ENCODE peak calls at places on chromosomes 4 and X, in four cellular contexts. J, U, Z and I are unnamed samples.
A peak's percentile ranks its signal among the peaks of the same experiment; 100 is the strongest.

GRCh38 chrX:129779086-129779672 is 570 bp upstream of the SASH3 start:
- DNase-seq in J (no peak), U (no peak), Z (no peak), I (no peak)

GRCh38 chr4:42712854-42713253 is 55.9 kb upstream of the ATP8A1 start:
- DNase-seq in J (no peak), U (no peak), Z (no peak), I (no peak)

GRCh38 chr4:98687876-98688275 is 29.5 kb upstream of the TSPAN5 start:
- DNase-seq in J (peak; percentile 11), U (no peak), Z (peak; percentile 20), I (no peak)

GRCh38 chr4:31467781-31468180 is 747.6 kb downstream of the PCDH7 start:
- DNase-seq in J (peak; percentile 85), U (no peak), Z (peak; percentile 34), I (no peak)

GRCh38 chr4:48877827-48878535 is 28.6 kb downstream of the OCIAD2 start:
- DNase-seq in J (no peak), U (no peak), Z (no peak), I (no peak)

GRCh38 chrX:21493226-21493850 is 119.1 kb downstream of the CNKSR2 start:
- DNase-seq in J (peak; percentile 72), U (no peak), Z (peak; percentile 17), I (no peak)

GRCh38 chr4:173935622-173936405 is 347.7 kb downstream of the FBXO8 start:
- DNase-seq in J (peak; percentile 50), U (no peak), Z (peak; percentile 87), I (no peak)

GRCh38 chr4:176781739-176782100 is 11.0 kb downstream of the VEGFC start:
- DNase-seq in J (no peak), U (no peak), Z (no peak), I (no peak)

GRCh38 chrX:71666240-71667223 is 814 bp upstream of the LOC101059915 start:
- DNase-seq in J (no peak), U (no peak), Z (no peak), I (no peak)

GRCh38 chr4:850323-850945 is 24.5 kb upstream of the CPLX1 start:
- DNase-seq in J (no peak), U (no peak), Z (no peak), I (no peak)

GRCh38 chr4:997375-998071 is 4.3 kb upstream of the SLC26A1 start:
- DNase-seq in J (no peak), U (no peak), Z (no peak), I (no peak)

GRCh38 chrX:44308869-44309268 is 34.6 kb downstream of the EFHC2 start:
- DNase-seq in J (no peak), U (no peak), Z (no peak), I (no peak)

GRCh38 chr4:63728480-63729177 is 680.6 kb downstream of the TECRL start:
- DNase-seq in J (no peak), U (no peak), Z (peak; percentile 2), I (no peak)

GRCh38 chr4:21900211-21900610 is 48.4 kb downstream of the KCNIP4 start:
- DNase-seq in J (peak; percentile 39), U (no peak), Z (no peak), I (no peak)

GRCh38 chr4:77308843-77309242 is 151.8 kb downstream of the CCNG2 start:
- DNase-seq in J (peak; percentile 41), U (no peak), Z (peak; percentile 36), I (peak; percentile 49)

DNA sequence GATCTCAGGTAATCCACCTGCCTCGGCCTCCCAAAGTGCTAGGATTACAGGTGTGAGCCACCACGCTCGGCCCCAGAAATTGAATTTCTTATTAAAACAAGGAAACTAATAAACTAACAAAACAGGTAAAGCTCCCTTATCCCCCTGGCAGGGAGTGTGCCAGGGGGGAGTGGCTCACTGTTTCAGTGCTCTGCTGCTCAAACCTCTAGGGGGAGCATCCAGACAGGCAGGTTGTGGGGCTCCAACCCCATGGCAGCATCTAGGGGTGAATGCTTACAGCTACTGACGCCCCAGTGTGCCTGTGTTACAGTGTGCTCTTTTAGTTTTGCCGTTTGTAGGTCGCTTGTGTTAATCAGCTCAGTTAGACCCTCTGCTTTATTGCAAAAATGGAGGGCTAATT is 605.0 kb downstream of the GABRG1 start:
- DNase-seq in J (no peak), U (no peak), Z (no peak), I (no peak)
- TF ChIP-seq CTCF in J (no peak), U (no peak), Z (no peak), I (no peak)

GRCh38 chrX:87583679-87584078 is 66.1 kb downstream of the KLHL4 start:
- DNase-seq in J (peak; percentile 39), U (no peak), Z (peak; percentile 40), I (no peak)

GRCh38 chrX:87580862-87581261 is 63.3 kb downstream of the KLHL4 start:
- DNase-seq in J (no peak), U (no peak), Z (no peak), I (no peak)

GRCh38 chrX:87582453-87582852 is 64.9 kb downstream of the KLHL4 start:
- DNase-seq in J (no peak), U (no peak), Z (no peak), I (no peak)

DNA sequence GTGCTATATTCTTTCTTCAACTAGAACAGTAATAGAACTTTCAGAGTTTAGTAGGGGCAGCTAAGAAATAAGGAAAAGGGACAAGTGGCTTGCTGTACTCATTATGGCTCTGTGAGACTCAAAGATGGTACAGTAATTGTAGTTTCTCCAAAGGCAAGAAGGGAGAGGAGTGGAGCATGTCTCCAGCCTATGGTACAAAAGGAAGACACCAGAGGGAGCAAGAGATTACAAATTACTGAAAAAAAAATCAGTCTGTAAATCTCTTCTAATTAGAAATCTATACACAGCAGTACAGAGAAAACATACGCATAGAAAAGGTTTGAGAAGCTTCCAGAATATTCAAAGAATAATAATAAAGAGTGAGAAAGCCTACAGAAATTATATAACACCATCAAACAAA is 61.4 kb downstream of the KLHL4 start:
- DNase-seq in J (peak; percentile 5), U (no peak), Z (peak; percentile 36), I (no peak)
- TF ChIP-seq CTCF in J (peak; percentile 22), U (no peak), Z (peak; percentile 34), I (no peak)

GRCh38 chr4:153901220-153901619 is 112.3 kb upstream of the SFRP2 start:
- DNase-seq in J (no peak), U (no peak), Z (no peak), I (no peak)
- TF ChIP-seq CTCF in J (no peak), U (no peak), Z (no peak), I (no peak)

DNA sequence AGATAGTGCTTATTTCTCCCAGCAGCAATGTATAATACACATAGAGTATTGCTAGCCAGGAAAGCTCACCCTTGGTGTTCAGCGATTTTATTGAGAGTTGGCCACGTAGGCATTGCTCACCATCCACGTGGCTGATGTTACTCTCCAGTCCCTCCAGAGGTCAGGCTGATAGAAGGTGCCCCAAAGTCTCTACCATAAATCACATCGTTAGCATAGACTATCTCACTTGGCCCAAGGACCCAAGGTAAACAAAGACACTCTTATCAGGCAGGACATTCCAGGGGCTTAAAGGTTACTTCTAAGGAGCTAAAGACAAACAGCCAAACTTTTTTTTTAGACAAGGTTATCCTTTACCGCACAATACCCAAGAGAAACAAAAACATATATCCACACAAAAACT is 30.3 kb upstream of the RGN start:
- DNase-seq in J (peak; percentile 13), U (no peak), Z (peak; percentile 6), I (no peak)
- TF ChIP-seq CTCF in J (no peak), U (no peak), Z (no peak), I (no peak)